ENCODE peak calls at places on chromosomes 3 and 15, in eight cellular contexts. B is heart left ventricle, Z is erythroblast, C is upper lobe of left lung, A is transverse colon, I is adrenal gland, T is uterus, G is ovary. Y is an unnamed sample.

GRCh38 chr3:120559228-120560061 is 36.7 kb upstream of the NDUFB4 start:
- DNase-seq in Z (no peak), G (peak), B (peak), T (peak), A (peak), C (no peak), I (peak), Y (peak)

GRCh38 chr3:188202358-188203138 is 48.6 kb downstream of the LPP start:
- DNase-seq in Z (peak), G (no peak), I (no peak), A (no peak), T (no peak), B (no peak), C (no peak), Y (no peak)

GRCh38 chr3:89560546-89560945 is 453.1 kb downstream of the EPHA3 start:
- DNase-seq in B (no peak), C (no peak), A (no peak), Z (no peak), I (no peak), T (no peak), G (no peak), Y (no peak)

GRCh38 chr3:25664066-25664809 is 469 bp downstream of the TOP2B start:
- DNase-seq in T (peak), I (peak), C (peak), G (peak), B (peak), Z (peak), A (peak), Y (peak)

GRCh38 chr3:22358334-22358733 is 607.3 kb upstream of the ZNF385D start:
- DNase-seq in G (no peak), Z (no peak), C (no peak), A (no peak), B (no peak), I (no peak), T (no peak), Y (no peak)

GRCh38 chr15:77504310-77504709 is 83.6 kb downstream of the HMG20A start:
- DNase-seq in A (peak), I (no peak), B (no peak), T (no peak), G (no peak), Z (no peak), C (peak), Y (no peak)

GRCh38 chr3:53845881-53846133 is 412 bp downstream of the CHDH start:
- DNase-seq in G (no peak), C (no peak), A (no peak), T (no peak), B (no peak), Z (no peak), I (no peak), Y (no peak)

GRCh38 chr3:69433016-69433937 is 47.4 kb upstream of the FRMD4B start:
- DNase-seq in C (no peak), T (no peak), A (no peak), Z (no peak), B (no peak), G (no peak), I (no peak), Y (no peak)

GRCh38 chr15:40340740-40341400 is at the start of gene CCDC9B:
- DNase-seq in G (peak), C (peak), I (peak), Z (peak), T (peak), B (peak), A (peak), Y (peak)

GRCh38 chr3:76470285-76470684 is 569.6 kb upstream of the ROBO2 start:
- DNase-seq in B (no peak), T (no peak), Z (no peak), A (no peak), G (no peak), C (no peak), I (no peak), Y (no peak)

GRCh38 chr15:33064878-33065277 is 129.6 kb downstream of the FMN1 start:
- DNase-seq in I (no peak), C (no peak), B (no peak), A (no peak), Z (no peak), T (no peak), G (no peak), Y (no peak)

GRCh38 chr15:95286911-95287769 is 1043.4 kb upstream of the NR2F2 start:
- DNase-seq in B (no peak), G (no peak), A (no peak), I (no peak), T (no peak), Z (no peak), C (no peak), Y (no peak)

GRCh38 chr3:21750291-21750690 is 719 bp downstream of the ZNF385D start:
- DNase-seq in T (no peak), G (no peak), A (no peak), B (no peak), Z (no peak), C (no peak), I (no peak), Y (no peak)

GRCh38 chr3:15685927-15686326 is 84.4 kb downstream of the BTD start:
- DNase-seq in G (no peak), T (no peak), C (no peak), Z (peak), A (no peak), B (no peak), I (no peak), Y (no peak)

GRCh38 chr3:142115927-142116668 is 33.2 kb downstream of the TFDP2 start:
- DNase-seq in G (no peak), I (no peak), Z (no peak), B (no peak), T (no peak), C (no peak), A (no peak), Y (no peak)

GRCh38 chr3:113129168-113129567 is 82.2 kb upstream of the BOC start:
- DNase-seq in C (no peak), Z (no peak), T (no peak), B (no peak), G (no peak), I (no peak), A (no peak), Y (no peak)

GRCh38 chr3:41768363-41768762 is 193.5 kb downstream of the ULK4 start:
- DNase-seq in G (no peak), A (no peak), Z (no peak), C (no peak), I (no peak), B (no peak), T (no peak), Y (no peak)

GRCh38 chr15:29066848-29067247 is 181.1 kb downstream of the APBA2 start:
- DNase-seq in B (no peak), T (no peak), Z (no peak), G (no peak), C (no peak), I (no peak), A (no peak), Y (no peak)

GRCh38 chr3:182487621-182488020 is 305.7 kb upstream of the ATP11B start:
- DNase-seq in G (no peak), C (no peak), B (no peak), A (no peak), I (no peak), T (no peak), Z (no peak), Y (no peak)

GRCh38 chr15:73346735-73347312 is 21.9 kb downstream of the HCN4 start:
- DNase-seq in A (peak), G (peak), T (peak), Z (peak), B (peak), C (peak), I (peak), Y (peak)

GRCh38 chr3:72892870-72893269 is 5.0 kb downstream of the GXYLT2 start:
- DNase-seq in A (no peak), Z (peak), T (no peak), C (no peak), B (no peak), G (no peak), I (no peak), Y (no peak)

GRCh38 chr3:178385280-178385952 is 150.8 kb upstream of the KCNMB2 start:
- DNase-seq in I (peak), A (no peak), B (no peak), Z (peak), G (no peak), T (peak), C (no peak), Y (no peak)

GRCh38 chr3:163916596-163917560 is 1161.4 kb downstream of the SI start:
- DNase-seq in Z (no peak), A (no peak), G (no peak), T (no peak), B (no peak), I (no peak), C (no peak), Y (no peak)

GRCh38 chr3:98775459-98775858 is 12.3 kb downstream of the ST3GAL6 start:
- DNase-seq in G (no peak), Z (no peak), A (no peak), B (no peak), C (no peak), I (no peak), T (no peak), Y (no peak)

GRCh38 chr3:116614795-116615362 is 94.7 kb upstream of the TUSC7 start:
- DNase-seq in A (no peak), I (no peak), T (no peak), Z (no peak), G (no peak), C (no peak), B (no peak), Y (no peak)

GRCh38 chr3:48952510-48953118 is 34.0 kb downstream of the ARIH2 start:
- DNase-seq in Z (peak), I (no peak), G (no peak), B (no peak), A (peak), C (peak), T (no peak), Y (no peak)

GRCh38 chr15:82803793-82804574 is 1.9 kb downstream of the FSD2 start:
- DNase-seq in G (no peak), T (no peak), C (no peak), Z (no peak), I (no peak), B (no peak), A (no peak), Y (no peak)

GRCh38 chr3:156702367-156702766 is 28.0 kb downstream of the TIPARP start:
- DNase-seq in C (no peak), G (no peak), T (no peak), Z (no peak), B (no peak), I (no peak), A (no peak), Y (no peak)

GRCh38 chr15:101058735-101059134 is 139.6 kb downstream of the LRRK1 start:
- DNase-seq in I (no peak), A (no peak), G (no peak), C (no peak), B (no peak), Z (no peak), T (no peak), Y (no peak)

GRCh38 chr15:56732135-56732880 is 1.0 kb downstream of the ZNF280D start:
- DNase-seq in Z (peak), T (no peak), B (no peak), G (no peak), I (no peak), A (peak), C (no peak), Y (no peak)

GRCh38 chr3:34676431-34676830 is 878.0 kb downstream of the PDCD6IP start:
- DNase-seq in I (no peak), T (no peak), B (no peak), Z (no peak), G (no peak), A (no peak), C (no peak), Y (peak)

GRCh38 chr3:130699765-130700164 is 46.9 kb downstream of the PIK3R4 start:
- DNase-seq in I (no peak), A (no peak), C (no peak), B (no peak), Z (peak), T (no peak), G (no peak), Y (peak)

GRCh38 chr3:12553921-12554391 is 2.9 kb upstream of the MKRN2 start:
- DNase-seq in G (peak), B (no peak), C (no peak), Z (peak), A (peak), I (peak), T (no peak), Y (no peak)
- TF ChIP-seq POLR2A in G (no peak), B (no peak), C (no peak), Z (peak), A (no peak), I (no peak), T (no peak), Y (no peak)

DNA sequence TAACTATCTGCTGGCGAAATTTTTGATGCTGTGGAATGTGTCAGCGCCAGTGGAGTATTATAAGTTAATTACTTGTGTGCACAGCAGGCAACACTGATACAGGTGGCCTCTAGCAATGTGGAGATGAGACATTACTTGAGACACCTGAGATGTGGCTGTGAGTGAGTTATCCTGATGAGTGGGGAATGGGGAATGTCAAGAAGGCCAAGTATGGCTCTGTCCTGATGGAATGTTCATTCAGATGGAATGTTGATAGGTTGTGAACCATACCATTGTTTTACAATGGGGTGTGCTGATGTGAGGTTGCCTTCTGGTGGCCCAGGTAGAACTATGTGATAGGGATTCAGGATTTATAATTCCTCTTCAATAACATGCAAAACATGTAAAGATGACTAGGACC is 404.8 kb downstream of the PTPRG start:
- DNase-seq in A (no peak), I (no peak), G (no peak), T (no peak), C (no peak), B (no peak), Z (no peak), Y (peak)
- TF ChIP-seq POLR2A in A (no peak), I (no peak), G (no peak), T (no peak), C (no peak), B (no peak), Z (no peak), Y (no peak)

DNA sequence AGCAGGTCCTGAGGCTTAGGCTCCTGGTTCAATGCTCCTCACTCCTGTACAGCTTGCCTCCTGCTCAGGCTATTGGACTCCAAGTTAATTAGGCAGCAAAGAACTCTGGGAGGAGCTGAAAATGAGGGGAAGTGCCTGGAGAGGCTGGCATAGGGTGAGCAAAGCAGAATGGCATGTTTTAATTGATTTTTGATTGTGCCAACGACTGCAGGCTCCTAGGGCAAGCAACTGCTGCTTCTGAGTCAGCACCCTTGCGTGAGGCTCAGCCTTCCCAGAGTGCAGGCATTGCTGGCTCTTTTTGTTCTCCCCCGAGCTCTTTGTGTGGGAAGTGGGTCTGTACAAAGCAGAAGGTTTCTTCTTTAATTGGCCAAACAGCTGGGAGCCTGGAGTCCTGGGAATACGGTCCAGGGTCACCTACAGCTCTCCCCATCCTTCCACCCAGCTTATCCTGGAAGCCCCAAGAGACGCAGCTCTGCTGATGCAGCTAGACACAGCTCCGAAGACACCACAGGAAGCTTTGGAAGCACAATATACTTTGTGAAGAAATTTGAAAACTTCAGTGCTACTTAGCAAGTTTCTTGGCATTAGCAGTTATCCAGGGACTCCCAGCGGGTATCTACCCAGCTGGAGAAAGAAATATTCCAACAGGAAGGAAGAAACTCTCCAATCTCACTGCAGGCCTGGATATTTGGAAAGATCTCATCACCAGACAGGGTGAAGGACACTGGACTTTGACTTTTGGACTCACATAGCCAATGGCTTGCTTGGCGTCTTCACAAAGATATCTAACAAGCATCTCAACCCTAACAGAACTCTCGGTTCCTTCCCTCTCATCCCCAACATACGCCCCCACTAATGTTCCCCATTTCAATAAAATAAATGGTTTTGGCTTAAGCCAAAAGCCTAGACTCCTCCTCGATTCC is 76.8 kb downstream of the BDH1 start:
- DNase-seq in G (no peak), C (no peak), I (no peak), B (no peak), A (no peak), T (no peak), Z (no peak), Y (no peak)
- TF ChIP-seq POLR2A in G (no peak), C (no peak), I (no peak), B (no peak), A (peak), T (no peak), Z (no peak), Y (no peak)

GRCh38 chr3:128487813-128488635 is 5.0 kb downstream of the GATA2 start:
- DNase-seq in T (peak), C (peak), B (peak), G (peak), A (peak), I (peak), Z (peak), Y (peak)

GRCh38 chr3:128490650-128491070 is 2.3 kb downstream of the GATA2 start:
- DNase-seq in A (no peak), I (no peak), Z (no peak), B (peak), T (no peak), G (no peak), C (no peak), Y (no peak)

GRCh38 chr3:128488636-128488994 is 4.4 kb downstream of the GATA2 start:
- DNase-seq in C (no peak), B (peak), G (no peak), I (no peak), T (no peak), A (no peak), Z (peak), Y (peak)

GRCh38 chr3:128489860-128490649 is 2.9 kb downstream of the GATA2 start:
- DNase-seq in B (peak), C (no peak), G (peak), Z (peak), A (no peak), I (no peak), T (peak), Y (no peak)

DNA sequence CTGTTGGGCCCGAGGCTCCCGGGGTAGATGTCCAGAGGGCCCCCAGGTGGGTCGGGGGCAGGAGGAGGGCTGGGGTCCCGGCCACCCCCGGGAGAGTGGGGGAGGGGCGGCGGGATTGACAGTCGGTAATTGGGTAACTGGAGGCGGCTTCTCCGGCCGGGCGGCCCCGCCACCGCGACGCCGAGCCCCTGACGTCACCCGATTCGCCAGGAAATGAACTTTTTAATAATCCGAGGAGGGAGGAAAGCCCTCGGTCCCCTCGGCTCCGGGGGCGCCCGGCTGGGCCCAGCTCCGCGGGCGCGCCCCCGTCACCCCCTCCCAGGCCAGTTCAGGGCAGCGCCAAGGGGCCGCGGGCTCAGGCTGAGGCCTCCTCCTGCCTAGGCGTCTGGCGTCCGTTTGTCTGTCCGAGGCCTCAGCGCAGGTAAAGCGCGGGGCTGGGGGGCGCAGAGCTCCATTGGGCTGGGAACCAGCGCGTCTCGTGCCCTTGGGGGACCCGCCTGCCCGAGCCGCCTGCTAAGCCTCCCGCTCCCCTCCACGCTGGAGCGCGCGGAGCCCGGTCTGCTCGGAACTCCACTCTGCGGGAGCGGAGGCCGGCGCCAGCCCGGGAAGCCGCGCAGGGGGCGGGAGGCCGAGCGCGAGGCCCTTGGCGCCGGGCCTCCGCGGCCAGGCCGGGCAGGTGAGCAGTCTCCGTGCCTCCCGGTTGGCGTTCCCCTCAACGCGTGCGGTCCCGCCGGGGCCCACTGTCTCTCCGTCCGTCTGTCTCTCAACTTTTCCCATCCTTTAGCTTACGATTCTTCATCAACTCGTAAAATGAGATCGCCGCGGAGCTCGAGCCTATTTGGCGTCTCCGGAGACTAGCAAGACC is 3.8 kb downstream of the GATA2 start:
- DNase-seq in Z (peak), B (peak), G (peak), T (peak), I (peak), C (no peak), A (no peak), Y (peak)
- TF ChIP-seq POLR2A in Z (peak), B (peak), G (no peak), T (peak), I (peak), C (no peak), A (no peak), Y (peak)

Y was measured in H54.